ENCODE peak calls at places on chromosomes 7 and 10, in seven cellular contexts. D is mesendoderm, C is IMR-90, A is H1, W is H9, F is neuronal stem cell, E is trophoblast cell. P is an unnamed sample. For H3K79me1, the result is how much of the 10 kb centered on the place peaks cover.

GRCh38 chr7:72805526-72806494 is 22.2 kb downstream of the TYW1B start:
- DNase-seq in D (peak), C (peak), A (no peak), W (no peak), F (no peak), E (peak), P (peak)

GRCh38 chr10:122373108-122373507 is 1.4 kb upstream of the PLEKHA1 start:
- DNase-seq in D (no peak), C (no peak), A (no peak), W (no peak), F (no peak), E (no peak), P (no peak)

GRCh38 chr10:48518926-48519730 is 85.7 kb downstream of the ARHGAP22 start:
- DNase-seq in D (no peak), C (no peak), A (peak), W (no peak), F (no peak), E (no peak), P (no peak)

GRCh38 chr10:104297697-104298660 is 29.0 kb downstream of the GSTO2 start:
- DNase-seq in D (peak), C (peak), A (peak), W (peak), F (peak), E (peak), P (no peak)

GRCh38 chr7:30877010-30877740 is 34.5 kb upstream of the AQP1 start:
- DNase-seq in D (peak), C (no peak), A (no peak), W (peak), F (no peak), E (peak), P (no peak)

GRCh38 chr7:36747251-36747968 is 23.1 kb upstream of the AOAH start:
- DNase-seq in D (peak), C (peak), A (no peak), W (no peak), F (no peak), E (no peak), P (peak)

GRCh38 chr7:36852017-36852416 is 127.7 kb upstream of the AOAH start:
- DNase-seq in D (no peak), C (no peak), A (no peak), W (no peak), F (no peak), E (no peak), P (no peak)

GRCh38 chr10:97887399-97887798 is 37.8 kb downstream of the GOLGA7B start:
- DNase-seq in D (peak), C (no peak), A (no peak), W (no peak), F (no peak), E (peak), P (no peak)

GRCh38 chr10:27252267-27253000 is 11.8 kb upstream of the ACBD5 start:
- DNase-seq in D (peak), C (peak), A (peak), W (peak), F (no peak), E (peak), P (peak)

GRCh38 chr10:96505150-96506136 is 8.3 kb downstream of the TLL2 start:
- DNase-seq in D (no peak), C (no peak), A (no peak), W (no peak), F (no peak), E (peak), P (no peak)

GRCh38 chr7:150402671-150403321 is 23.7 kb downstream of the ZNF775 start:
- DNase-seq in D (no peak), C (no peak), A (no peak), W (no peak), F (no peak), E (no peak), P (no peak)

GRCh38 chr7:14817829-14818228 is 84.7 kb downstream of the DGKB start:
- DNase-seq in D (no peak), C (no peak), A (no peak), W (no peak), F (no peak), E (no peak), P (no peak)

GRCh38 chr10:42950606-42951485 is 126.0 kb upstream of the RET start:
- DNase-seq in D (no peak), C (no peak), A (peak), W (peak), F (no peak), E (no peak), P (no peak)

GRCh38 chr7:158116235-158116634 is 471.4 kb downstream of the PTPRN2 start:
- DNase-seq in D (no peak), C (no peak), A (no peak), W (no peak), F (no peak), E (no peak), P (no peak)

GRCh38 chr7:101625076-101625914 is 3.8 kb downstream of the MYL10 start:
- DNase-seq in D (peak), C (peak), A (no peak), W (no peak), F (no peak), E (no peak), P (no peak)

GRCh38 chr7:71716741-71717140 is 584.8 kb downstream of the GALNT17 start:
- DNase-seq in D (peak), C (no peak), A (no peak), W (no peak), F (no peak), E (no peak), P (no peak)

GRCh38 chr10:132861884-132862461 is 76.0 kb upstream of the NKX6-2 start:
- DNase-seq in D (no peak), C (no peak), A (peak), W (peak), F (no peak), E (no peak), P (no peak)

GRCh38 chr7:6307762-6308161 is 35.3 kb upstream of the CYTH3 start:
- DNase-seq in D (no peak), C (no peak), A (no peak), W (peak), F (no peak), E (peak), P (no peak)

GRCh38 chr7:12436126-12436525 is 32.5 kb upstream of the VWDE start:
- DNase-seq in D (no peak), C (no peak), A (no peak), W (no peak), F (no peak), E (no peak), P (no peak)

GRCh38 chr10:31261502-31262311 is 57.3 kb upstream of the ZEB1 start:
- DNase-seq in D (no peak), C (peak), A (no peak), W (no peak), F (no peak), E (no peak), P (peak)

GRCh38 chr7:22563621-22564241 is 63.7 kb upstream of the STEAP1B start:
- DNase-seq in D (peak), C (peak), A (no peak), W (no peak), F (no peak), E (no peak), P (peak)

GRCh38 chr10:49230004-49230403 is 41.8 kb upstream of the TMEM273 start:
- DNase-seq in D (no peak), C (no peak), A (no peak), W (no peak), F (no peak), E (no peak), P (no peak)

GRCh38 chr10:76461024-76461423 is 1029.6 kb downstream of the LRMDA start:
- DNase-seq in D (no peak), C (no peak), A (no peak), W (no peak), F (no peak), E (no peak), P (no peak)

DNA sequence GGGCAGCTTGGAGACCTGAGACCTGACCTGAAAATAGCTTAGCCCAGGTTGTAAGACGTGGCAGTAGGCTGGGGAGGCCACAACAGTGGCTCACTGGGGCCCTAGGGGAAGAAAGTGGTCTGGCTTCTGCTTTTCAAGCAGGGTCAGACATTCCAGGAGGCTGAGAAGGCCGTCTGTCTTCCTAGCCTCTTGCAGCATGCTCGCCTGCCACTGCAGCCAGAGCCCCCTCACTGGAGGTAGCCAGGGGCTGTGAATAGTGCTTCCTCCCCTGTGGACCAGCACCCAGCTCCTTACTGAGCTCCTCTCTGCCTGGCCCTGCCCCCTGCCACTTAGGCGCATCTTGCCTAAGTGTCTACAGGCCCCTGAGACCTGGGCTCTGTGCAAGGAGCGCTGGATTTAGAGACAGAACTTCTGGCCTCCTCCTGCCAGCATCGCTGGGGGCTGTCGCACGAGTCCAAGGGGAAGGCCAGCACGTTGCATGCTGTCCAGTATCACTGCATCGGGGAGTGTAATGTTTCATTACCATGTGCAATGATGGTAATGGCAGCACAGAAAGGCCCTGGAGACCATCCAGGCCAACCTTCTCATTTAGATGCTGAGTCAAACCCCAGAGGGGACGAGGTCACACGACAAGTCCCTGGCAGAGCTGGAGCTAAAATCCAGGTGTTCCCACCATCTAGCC is 12.7 kb downstream of the ZMIZ1 start:
- DNase-seq in D (peak), C (peak), A (no peak), W (no peak), F (no peak), E (no peak), P (peak)
- H3K79me1 ChIP-seq in D (half or more), C (under half), A (under half), W (under half), F (under half), E (under half), P (under half)

GRCh38 chr7:67771840-67772605 is 775.4 kb downstream of the TYW1 start:
- DNase-seq in D (no peak), C (no peak), A (no peak), W (no peak), F (no peak), E (no peak), P (no peak)
- H3K79me1 ChIP-seq in D (under half), C (under half), A (under half), W (under half), F (under half), E (under half), P (under half)

DNA sequence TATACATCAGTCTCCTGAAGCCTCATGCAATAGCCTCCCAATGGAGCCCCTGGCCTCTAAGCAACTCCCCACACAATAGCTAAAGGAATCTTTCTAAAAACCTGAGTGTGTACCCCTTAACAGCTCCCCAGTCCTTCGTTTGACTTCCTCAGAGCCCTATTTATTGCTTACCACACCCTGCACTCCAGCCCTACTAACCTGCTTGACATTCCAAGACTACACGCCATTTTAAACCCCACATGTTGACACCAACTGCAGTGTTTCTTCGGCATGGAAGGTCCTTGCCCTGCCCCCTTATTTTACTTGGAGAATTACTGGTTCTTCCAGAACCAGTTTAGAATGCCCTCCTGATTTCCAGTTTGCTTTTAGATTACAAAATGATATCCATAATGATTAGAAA is 10.8 kb downstream of the SRPK2 start:
- DNase-seq in D (no peak), C (no peak), A (no peak), W (no peak), F (no peak), E (no peak), P (no peak)
- H3K79me1 ChIP-seq in D (under half), C (under half), A (under half), W (under half), F (under half), E (under half), P (under half)

DNA sequence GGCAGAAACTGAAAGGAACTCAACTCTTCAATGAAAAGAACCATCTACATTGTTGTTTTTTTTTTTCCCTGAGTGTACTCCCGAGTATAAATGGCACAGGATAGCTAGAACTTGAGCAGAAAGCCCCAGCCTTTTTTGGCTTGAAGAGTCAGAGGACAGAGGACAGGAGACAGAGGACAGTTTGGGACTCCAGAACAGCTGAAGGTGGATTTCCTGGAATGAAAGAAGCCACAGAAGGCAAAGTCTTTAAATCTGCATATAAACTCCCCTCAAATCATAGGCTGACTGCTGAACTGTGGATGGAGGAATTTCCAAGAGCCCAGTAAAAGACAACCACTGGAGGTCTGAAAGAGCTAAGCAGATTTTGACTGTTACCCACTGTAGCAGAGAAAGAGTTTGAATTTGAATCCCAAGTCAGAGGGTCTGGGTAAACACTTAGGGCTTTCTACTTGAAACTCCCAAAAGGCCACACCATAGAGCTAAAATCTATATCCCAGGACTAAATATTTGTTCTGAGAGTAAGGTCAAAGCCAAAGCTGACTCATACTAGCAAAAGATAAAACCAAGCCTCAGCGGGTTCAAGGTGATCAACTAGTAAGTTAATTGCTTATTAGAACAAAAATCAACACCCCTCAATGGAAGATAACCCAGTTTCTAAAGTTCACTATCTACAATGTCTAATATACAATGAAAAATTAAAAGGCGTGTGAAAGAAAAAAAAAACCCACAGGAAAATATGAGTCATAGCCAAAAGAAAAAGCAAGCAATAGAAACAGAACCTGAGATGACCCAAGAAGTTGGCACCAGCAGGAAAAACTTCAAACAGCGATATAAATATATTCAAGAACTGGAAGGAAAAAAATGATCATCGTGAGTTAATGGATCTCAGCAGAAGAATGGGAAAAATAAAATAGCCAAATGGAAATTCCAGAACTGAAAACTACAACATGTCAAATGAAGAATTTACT is 1.8 kb upstream of the OPN1SW start:
- DNase-seq in D (no peak), C (peak), A (no peak), W (no peak), F (no peak), E (no peak), P (peak)
- H3K79me1 ChIP-seq in D (under half), C (under half), A (under half), W (under half), F (under half), E (under half), P (under half)

P was measured in mesenchymal stem cell.